ENCODE peak calls at places on chromosomes 7 and 10, in four cellular contexts. One of them, this sample, is unnamed.

GRCh38 chr10:77605466-77605865 is 32.1 kb downstream of the KCNMA1 start:
- DNase-seq in cardiac fibroblast: no peak
- DNase-seq in CD8-positive, alpha-beta T cell: no peak
- DNase-seq in activated CD4-positive, alpha-beta T cell treated with anti-CD3 and anti-CD28 coated beads, Interleukin-2, amount 10 ng/mL, durations not matched to agents 7 days and 5 days: no peak
- DNase-seq in this sample: no peak

GRCh38 chr7:17239046-17239445 is 59.4 kb upstream of the AHR start:
- DNase-seq in cardiac fibroblast: no peak
- DNase-seq in CD8-positive, alpha-beta T cell: no peak
- DNase-seq in activated CD4-positive, alpha-beta T cell treated with anti-CD3 and anti-CD28 coated beads, Interleukin-2, amount 10 ng/mL, durations not matched to agents 7 days and 5 days: no peak
- DNase-seq in this sample: no peak

GRCh38 chr7:67738-68395 is 124.5 kb upstream of the FAM20C start:
- DNase-seq in cardiac fibroblast: no peak
- DNase-seq in CD8-positive, alpha-beta T cell: no peak
- DNase-seq in activated CD4-positive, alpha-beta T cell treated with anti-CD3 and anti-CD28 coated beads, Interleukin-2, amount 10 ng/mL, durations not matched to agents 7 days and 5 days: no peak
- DNase-seq in this sample: no peak

GRCh38 chr10:78548369-78548985 is 514.8 kb downstream of the RPS24 start:
- DNase-seq in cardiac fibroblast: no peak
- DNase-seq in CD8-positive, alpha-beta T cell: no peak
- DNase-seq in activated CD4-positive, alpha-beta T cell treated with anti-CD3 and anti-CD28 coated beads, Interleukin-2, amount 10 ng/mL, durations not matched to agents 7 days and 5 days: no peak
- DNase-seq in this sample: no peak

GRCh38 chr7:134593530-134594392 is 44.9 kb downstream of the AKR1B15 start:
- DNase-seq in cardiac fibroblast: peak; percentile 97
- DNase-seq in CD8-positive, alpha-beta T cell: no peak
- DNase-seq in activated CD4-positive, alpha-beta T cell treated with anti-CD3 and anti-CD28 coated beads, Interleukin-2, amount 10 ng/mL, durations not matched to agents 7 days and 5 days: no peak
- DNase-seq in this sample: no peak

GRCh38 chr7:5752663-5753062 is 28.8 kb downstream of the RNF216 start:
- DNase-seq in cardiac fibroblast: no peak
- DNase-seq in CD8-positive, alpha-beta T cell: no peak
- DNase-seq in activated CD4-positive, alpha-beta T cell treated with anti-CD3 and anti-CD28 coated beads, Interleukin-2, amount 10 ng/mL, durations not matched to agents 7 days and 5 days: no peak
- DNase-seq in this sample: no peak

GRCh38 chr10:98446121-98446655 is 547 bp downstream of the HPS1 start:
- DNase-seq in cardiac fibroblast: peak; percentile 34
- DNase-seq in CD8-positive, alpha-beta T cell: no peak
- DNase-seq in activated CD4-positive, alpha-beta T cell treated with anti-CD3 and anti-CD28 coated beads, Interleukin-2, amount 10 ng/mL, durations not matched to agents 7 days and 5 days: peak; percentile 27
- DNase-seq in this sample: no peak

GRCh38 chr10:59857049-59857448 is 49.3 kb downstream of the CCDC6 start:
- DNase-seq in cardiac fibroblast: no peak
- DNase-seq in CD8-positive, alpha-beta T cell: no peak
- DNase-seq in activated CD4-positive, alpha-beta T cell treated with anti-CD3 and anti-CD28 coated beads, Interleukin-2, amount 10 ng/mL, durations not matched to agents 7 days and 5 days: no peak
- DNase-seq in this sample: no peak

GRCh38 chr7:41996381-41997035 is 240.5 kb downstream of the GLI3 start:
- DNase-seq in cardiac fibroblast: peak; percentile 67
- DNase-seq in CD8-positive, alpha-beta T cell: no peak
- DNase-seq in activated CD4-positive, alpha-beta T cell treated with anti-CD3 and anti-CD28 coated beads, Interleukin-2, amount 10 ng/mL, durations not matched to agents 7 days and 5 days: no peak
- DNase-seq in this sample: no peak

GRCh38 chr10:113493195-113493594 is 59.7 kb upstream of the HABP2 start:
- DNase-seq in cardiac fibroblast: no peak
- DNase-seq in CD8-positive, alpha-beta T cell: no peak
- DNase-seq in activated CD4-positive, alpha-beta T cell treated with anti-CD3 and anti-CD28 coated beads, Interleukin-2, amount 10 ng/mL, durations not matched to agents 7 days and 5 days: no peak
- DNase-seq in this sample: no peak

GRCh38 chr7:133978502-133979295 is 148.4 kb upstream of the LRGUK start:
- DNase-seq in cardiac fibroblast: no peak
- DNase-seq in CD8-positive, alpha-beta T cell: no peak
- DNase-seq in activated CD4-positive, alpha-beta T cell treated with anti-CD3 and anti-CD28 coated beads, Interleukin-2, amount 10 ng/mL, durations not matched to agents 7 days and 5 days: no peak
- DNase-seq in this sample: no peak

GRCh38 chr10:43407148-43407575 is 1.8 kb downstream of the HNRNPF start:
- DNase-seq in cardiac fibroblast: peak; percentile 58
- DNase-seq in CD8-positive, alpha-beta T cell: peak; percentile 71
- DNase-seq in activated CD4-positive, alpha-beta T cell treated with anti-CD3 and anti-CD28 coated beads, Interleukin-2, amount 10 ng/mL, durations not matched to agents 7 days and 5 days: peak; percentile 59
- DNase-seq in this sample: no peak

GRCh38 chr10:62047960-62048383 is 146.5 kb downstream of the ARID5B start:
- DNase-seq in cardiac fibroblast: peak; percentile 62
- DNase-seq in CD8-positive, alpha-beta T cell: no peak
- DNase-seq in activated CD4-positive, alpha-beta T cell treated with anti-CD3 and anti-CD28 coated beads, Interleukin-2, amount 10 ng/mL, durations not matched to agents 7 days and 5 days: peak; percentile 48
- DNase-seq in this sample: no peak

GRCh38 chr10:95211606-95212279 is 17.7 kb downstream of the ACSM6 start:
- DNase-seq in cardiac fibroblast: no peak
- DNase-seq in CD8-positive, alpha-beta T cell: no peak
- DNase-seq in activated CD4-positive, alpha-beta T cell treated with anti-CD3 and anti-CD28 coated beads, Interleukin-2, amount 10 ng/mL, durations not matched to agents 7 days and 5 days: no peak
- DNase-seq in this sample: no peak

GRCh38 chr7:11591943-11592342 is 240.1 kb downstream of the THSD7A start:
- DNase-seq in cardiac fibroblast: no peak
- DNase-seq in CD8-positive, alpha-beta T cell: no peak
- DNase-seq in activated CD4-positive, alpha-beta T cell treated with anti-CD3 and anti-CD28 coated beads, Interleukin-2, amount 10 ng/mL, durations not matched to agents 7 days and 5 days: no peak
- DNase-seq in this sample: no peak

GRCh38 chr10:78520737-78521430 is 487.2 kb downstream of the RPS24 start:
- DNase-seq in cardiac fibroblast: peak; percentile 49
- DNase-seq in CD8-positive, alpha-beta T cell: peak; percentile 31
- DNase-seq in activated CD4-positive, alpha-beta T cell treated with anti-CD3 and anti-CD28 coated beads, Interleukin-2, amount 10 ng/mL, durations not matched to agents 7 days and 5 days: peak; percentile 24
- DNase-seq in this sample: no peak

GRCh38 chr7:71272509-71273214 is 140.7 kb downstream of the GALNT17 start:
- DNase-seq in cardiac fibroblast: no peak
- DNase-seq in CD8-positive, alpha-beta T cell: no peak
- DNase-seq in activated CD4-positive, alpha-beta T cell treated with anti-CD3 and anti-CD28 coated beads, Interleukin-2, amount 10 ng/mL, durations not matched to agents 7 days and 5 days: no peak
- DNase-seq in this sample: no peak

GRCh38 chr7:50226669-50227068 is 77.8 kb upstream of the IKZF1 start:
- DNase-seq in cardiac fibroblast: no peak
- DNase-seq in CD8-positive, alpha-beta T cell: no peak
- DNase-seq in activated CD4-positive, alpha-beta T cell treated with anti-CD3 and anti-CD28 coated beads, Interleukin-2, amount 10 ng/mL, durations not matched to agents 7 days and 5 days: no peak
- DNase-seq in this sample: no peak

GRCh38 chr10:124992462-124993344 is 50.8 kb downstream of the ZRANB1 start:
- DNase-seq in cardiac fibroblast: peak; percentile 89
- DNase-seq in CD8-positive, alpha-beta T cell: peak; percentile 47
- DNase-seq in activated CD4-positive, alpha-beta T cell treated with anti-CD3 and anti-CD28 coated beads, Interleukin-2, amount 10 ng/mL, durations not matched to agents 7 days and 5 days: peak; percentile 36
- DNase-seq in this sample: peak; percentile 6

GRCh38 chr7:140646931-140647647 is 6.5 kb upstream of the DENND2A start:
- DNase-seq in cardiac fibroblast: peak; percentile 32
- DNase-seq in CD8-positive, alpha-beta T cell: peak; percentile 60
- DNase-seq in activated CD4-positive, alpha-beta T cell treated with anti-CD3 and anti-CD28 coated beads, Interleukin-2, amount 10 ng/mL, durations not matched to agents 7 days and 5 days: peak; percentile 26
- DNase-seq in this sample: no peak

GRCh38 chr7:6074612-6075380 is 43.6 kb downstream of the ANKRD61 start:
- DNase-seq in cardiac fibroblast: peak; percentile 31
- DNase-seq in CD8-positive, alpha-beta T cell: no peak
- DNase-seq in activated CD4-positive, alpha-beta T cell treated with anti-CD3 and anti-CD28 coated beads, Interleukin-2, amount 10 ng/mL, durations not matched to agents 7 days and 5 days: no peak
- DNase-seq in this sample: no peak

GRCh38 chr7:132450188-132450587 is 126.1 kb downstream of the PLXNA4 start:
- DNase-seq in cardiac fibroblast: no peak
- DNase-seq in CD8-positive, alpha-beta T cell: no peak
- DNase-seq in activated CD4-positive, alpha-beta T cell treated with anti-CD3 and anti-CD28 coated beads, Interleukin-2, amount 10 ng/mL, durations not matched to agents 7 days and 5 days: no peak
- DNase-seq in this sample: no peak

GRCh38 chr10:110546499-110547105 is 20.9 kb upstream of the SMC3 start:
- DNase-seq in cardiac fibroblast: no peak
- DNase-seq in CD8-positive, alpha-beta T cell: no peak
- DNase-seq in activated CD4-positive, alpha-beta T cell treated with anti-CD3 and anti-CD28 coated beads, Interleukin-2, amount 10 ng/mL, durations not matched to agents 7 days and 5 days: no peak
- DNase-seq in this sample: no peak

GRCh38 chr7:74430961-74431466 is 22.7 kb upstream of the GTF2IRD1 start:
- DNase-seq in cardiac fibroblast: no peak
- DNase-seq in CD8-positive, alpha-beta T cell: no peak
- DNase-seq in activated CD4-positive, alpha-beta T cell treated with anti-CD3 and anti-CD28 coated beads, Interleukin-2, amount 10 ng/mL, durations not matched to agents 7 days and 5 days: no peak
- DNase-seq in this sample: no peak

GRCh38 chr7:128827248-128827958 is 2.8 kb upstream of the FLNC start:
- DNase-seq in cardiac fibroblast: peak; percentile 85
- DNase-seq in CD8-positive, alpha-beta T cell: no peak
- DNase-seq in activated CD4-positive, alpha-beta T cell treated with anti-CD3 and anti-CD28 coated beads, Interleukin-2, amount 10 ng/mL, durations not matched to agents 7 days and 5 days: no peak
- DNase-seq in this sample: no peak

GRCh38 chr10:100730739-100731602 is 14.4 kb upstream of the PAX2 start:
- DNase-seq in cardiac fibroblast: peak; percentile 29
- DNase-seq in CD8-positive, alpha-beta T cell: no peak
- DNase-seq in activated CD4-positive, alpha-beta T cell treated with anti-CD3 and anti-CD28 coated beads, Interleukin-2, amount 10 ng/mL, durations not matched to agents 7 days and 5 days: peak; percentile 44
- DNase-seq in this sample: no peak

GRCh38 chr10:64795847-64796246 is 1274.6 kb downstream of the REEP3 start:
- DNase-seq in cardiac fibroblast: no peak
- DNase-seq in CD8-positive, alpha-beta T cell: no peak
- DNase-seq in activated CD4-positive, alpha-beta T cell treated with anti-CD3 and anti-CD28 coated beads, Interleukin-2, amount 10 ng/mL, durations not matched to agents 7 days and 5 days: no peak
- DNase-seq in this sample: no peak

GRCh38 chr10:61744469-61744868 is 81.7 kb downstream of the CABCOCO1 start:
- DNase-seq in cardiac fibroblast: no peak
- DNase-seq in CD8-positive, alpha-beta T cell: no peak
- DNase-seq in activated CD4-positive, alpha-beta T cell treated with anti-CD3 and anti-CD28 coated beads, Interleukin-2, amount 10 ng/mL, durations not matched to agents 7 days and 5 days: no peak
- DNase-seq in this sample: no peak

GRCh38 chr7:7321681-7322080 is 139.3 kb downstream of the C1GALT1 start:
- DNase-seq in cardiac fibroblast: peak; percentile 15
- DNase-seq in CD8-positive, alpha-beta T cell: no peak
- DNase-seq in activated CD4-positive, alpha-beta T cell treated with anti-CD3 and anti-CD28 coated beads, Interleukin-2, amount 10 ng/mL, durations not matched to agents 7 days and 5 days: no peak
- DNase-seq in this sample: no peak

GRCh38 chr7:133575726-133576125 is 322.8 kb downstream of the EXOC4 start:
- DNase-seq in cardiac fibroblast: peak; percentile 20
- DNase-seq in CD8-positive, alpha-beta T cell: no peak
- DNase-seq in activated CD4-positive, alpha-beta T cell treated with anti-CD3 and anti-CD28 coated beads, Interleukin-2, amount 10 ng/mL, durations not matched to agents 7 days and 5 days: no peak
- DNase-seq in this sample: no peak

GRCh38 chr7:138449580-138449979 is 10.5 kb upstream of the TRIM24 start:
- DNase-seq in cardiac fibroblast: no peak
- DNase-seq in CD8-positive, alpha-beta T cell: peak; percentile 62
- DNase-seq in activated CD4-positive, alpha-beta T cell treated with anti-CD3 and anti-CD28 coated beads, Interleukin-2, amount 10 ng/mL, durations not matched to agents 7 days and 5 days: peak; percentile 27
- DNase-seq in this sample: no peak

GRCh38 chr10:104612577-104613205 is 28.4 kb upstream of the SORCS3 start:
- DNase-seq in cardiac fibroblast: no peak
- DNase-seq in CD8-positive, alpha-beta T cell: no peak
- DNase-seq in activated CD4-positive, alpha-beta T cell treated with anti-CD3 and anti-CD28 coated beads, Interleukin-2, amount 10 ng/mL, durations not matched to agents 7 days and 5 days: no peak
- DNase-seq in this sample: no peak

GRCh38 chr10:97136744-97137143 is 49.0 kb downstream of the SLIT1 start:
- DNase-seq in cardiac fibroblast: no peak
- DNase-seq in CD8-positive, alpha-beta T cell: no peak
- DNase-seq in activated CD4-positive, alpha-beta T cell treated with anti-CD3 and anti-CD28 coated beads, Interleukin-2, amount 10 ng/mL, durations not matched to agents 7 days and 5 days: no peak
- DNase-seq in this sample: no peak

GRCh38 chr7:116738378-116738777 is 66.4 kb downstream of the MET start:
- DNase-seq in cardiac fibroblast: no peak
- DNase-seq in CD8-positive, alpha-beta T cell: no peak
- DNase-seq in activated CD4-positive, alpha-beta T cell treated with anti-CD3 and anti-CD28 coated beads, Interleukin-2, amount 10 ng/mL, durations not matched to agents 7 days and 5 days: no peak
- DNase-seq in this sample: no peak

GRCh38 chr7:43058271-43059066 is 54.0 kb upstream of the HECW1 start:
- DNase-seq in cardiac fibroblast: no peak
- DNase-seq in CD8-positive, alpha-beta T cell: no peak
- DNase-seq in activated CD4-positive, alpha-beta T cell treated with anti-CD3 and anti-CD28 coated beads, Interleukin-2, amount 10 ng/mL, durations not matched to agents 7 days and 5 days: no peak
- DNase-seq in this sample: no peak

This sample was measured in KG1.